ENCODE peak calls at places on chromosomes 16 and 17, in nine cellular contexts. One of them, this sample, is unnamed.

GRCh38 chr16:29991571-29991904 is 3.9 kb downstream of the HIRIP3 start:
- DNase-seq in activated CD4-positive, alpha-beta memory T cell treated with anti-CD3 and anti-CD28 coated beads for 36 hours: no peak
- DNase-seq in H54: no peak
- DNase-seq in DMS153: no peak
- DNase-seq in stimulated activated CD4-positive, alpha-beta T cell treated with anti-CD3 and anti-CD28 coated beads, Interleukin-2, amount 100 ng/mL, for 4 hours: no peak
- DNase-seq in heart left ventricle: no peak
- DNase-seq in ELR: no peak
- DNase-seq in NCI-H446: no peak
- DNase-seq in T-helper 2 cell treated with Interferon-gamma antibody and Interleukin-4, amounts not matched to agents 5 μg/mL and 100 μg/mL, for 36 hours: no peak
- DNase-seq in this sample: no peak

GRCh38 chr16:1156111-1156982 is 3.4 kb downstream of the CACNA1H start:
- DNase-seq in activated CD4-positive, alpha-beta memory T cell treated with anti-CD3 and anti-CD28 coated beads for 36 hours: no peak
- DNase-seq in H54: no peak
- DNase-seq in DMS153: no peak
- DNase-seq in stimulated activated CD4-positive, alpha-beta T cell treated with anti-CD3 and anti-CD28 coated beads, Interleukin-2, amount 100 ng/mL, for 4 hours: no peak
- DNase-seq in heart left ventricle: no peak
- DNase-seq in ELR: no peak
- DNase-seq in NCI-H446: no peak
- DNase-seq in T-helper 2 cell treated with Interferon-gamma antibody and Interleukin-4, amounts not matched to agents 5 μg/mL and 100 μg/mL, for 36 hours: no peak
- DNase-seq in this sample: no peak

GRCh38 chr17:47872019-47872650 is 21.2 kb upstream of the SP6 start:
- DNase-seq in activated CD4-positive, alpha-beta memory T cell treated with anti-CD3 and anti-CD28 coated beads for 36 hours: no peak
- DNase-seq in H54: no peak
- DNase-seq in DMS153: no peak
- DNase-seq in stimulated activated CD4-positive, alpha-beta T cell treated with anti-CD3 and anti-CD28 coated beads, Interleukin-2, amount 100 ng/mL, for 4 hours: no peak
- DNase-seq in heart left ventricle: peak
- DNase-seq in ELR: no peak
- DNase-seq in NCI-H446: no peak
- DNase-seq in T-helper 2 cell treated with Interferon-gamma antibody and Interleukin-4, amounts not matched to agents 5 μg/mL and 100 μg/mL, for 36 hours: no peak
- DNase-seq in this sample: no peak

GRCh38 chr17:51833045-51833444 is 325.5 kb downstream of the CA10 start:
- DNase-seq in activated CD4-positive, alpha-beta memory T cell treated with anti-CD3 and anti-CD28 coated beads for 36 hours: no peak
- DNase-seq in H54: no peak
- DNase-seq in DMS153: no peak
- DNase-seq in stimulated activated CD4-positive, alpha-beta T cell treated with anti-CD3 and anti-CD28 coated beads, Interleukin-2, amount 100 ng/mL, for 4 hours: no peak
- DNase-seq in heart left ventricle: no peak
- DNase-seq in ELR: no peak
- DNase-seq in NCI-H446: no peak
- DNase-seq in T-helper 2 cell treated with Interferon-gamma antibody and Interleukin-4, amounts not matched to agents 5 μg/mL and 100 μg/mL, for 36 hours: no peak
- DNase-seq in this sample: no peak

GRCh38 chr16:89197033-89197632 is 3.2 kb downstream of the SLC22A31 start:
- DNase-seq in activated CD4-positive, alpha-beta memory T cell treated with anti-CD3 and anti-CD28 coated beads for 36 hours: no peak
- DNase-seq in H54: no peak
- DNase-seq in DMS153: no peak
- DNase-seq in stimulated activated CD4-positive, alpha-beta T cell treated with anti-CD3 and anti-CD28 coated beads, Interleukin-2, amount 100 ng/mL, for 4 hours: no peak
- DNase-seq in heart left ventricle: peak
- DNase-seq in ELR: no peak
- DNase-seq in NCI-H446: no peak
- DNase-seq in T-helper 2 cell treated with Interferon-gamma antibody and Interleukin-4, amounts not matched to agents 5 μg/mL and 100 μg/mL, for 36 hours: no peak
- DNase-seq in this sample: no peak

GRCh38 chr16:79390481-79391051 is 210.0 kb downstream of the MAF start:
- DNase-seq in activated CD4-positive, alpha-beta memory T cell treated with anti-CD3 and anti-CD28 coated beads for 36 hours: no peak
- DNase-seq in H54: no peak
- DNase-seq in DMS153: no peak
- DNase-seq in stimulated activated CD4-positive, alpha-beta T cell treated with anti-CD3 and anti-CD28 coated beads, Interleukin-2, amount 100 ng/mL, for 4 hours: no peak
- DNase-seq in heart left ventricle: no peak
- DNase-seq in ELR: no peak
- DNase-seq in NCI-H446: no peak
- DNase-seq in T-helper 2 cell treated with Interferon-gamma antibody and Interleukin-4, amounts not matched to agents 5 μg/mL and 100 μg/mL, for 36 hours: no peak
- DNase-seq in this sample: no peak

GRCh38 chr17:12666718-12667117 is 1.0 kb downstream of the MYOCD start:
- DNase-seq in activated CD4-positive, alpha-beta memory T cell treated with anti-CD3 and anti-CD28 coated beads for 36 hours: no peak
- DNase-seq in H54: no peak
- DNase-seq in DMS153: no peak
- DNase-seq in stimulated activated CD4-positive, alpha-beta T cell treated with anti-CD3 and anti-CD28 coated beads, Interleukin-2, amount 100 ng/mL, for 4 hours: no peak
- DNase-seq in heart left ventricle: no peak
- DNase-seq in ELR: no peak
- DNase-seq in NCI-H446: no peak
- DNase-seq in T-helper 2 cell treated with Interferon-gamma antibody and Interleukin-4, amounts not matched to agents 5 μg/mL and 100 μg/mL, for 36 hours: no peak
- DNase-seq in this sample: no peak

GRCh38 chr16:69798466-69798865 is 36.3 kb downstream of the WWP2 start:
- DNase-seq in activated CD4-positive, alpha-beta memory T cell treated with anti-CD3 and anti-CD28 coated beads for 36 hours: no peak
- DNase-seq in H54: no peak
- DNase-seq in DMS153: no peak
- DNase-seq in stimulated activated CD4-positive, alpha-beta T cell treated with anti-CD3 and anti-CD28 coated beads, Interleukin-2, amount 100 ng/mL, for 4 hours: no peak
- DNase-seq in heart left ventricle: no peak
- DNase-seq in ELR: peak
- DNase-seq in NCI-H446: no peak
- DNase-seq in T-helper 2 cell treated with Interferon-gamma antibody and Interleukin-4, amounts not matched to agents 5 μg/mL and 100 μg/mL, for 36 hours: no peak
- DNase-seq in this sample: no peak

GRCh38 chr17:48835971-48836370 is 5.1 kb downstream of the CALCOCO2 start:
- DNase-seq in activated CD4-positive, alpha-beta memory T cell treated with anti-CD3 and anti-CD28 coated beads for 36 hours: peak
- DNase-seq in H54: no peak
- DNase-seq in DMS153: no peak
- DNase-seq in stimulated activated CD4-positive, alpha-beta T cell treated with anti-CD3 and anti-CD28 coated beads, Interleukin-2, amount 100 ng/mL, for 4 hours: no peak
- DNase-seq in heart left ventricle: no peak
- DNase-seq in ELR: no peak
- DNase-seq in NCI-H446: peak
- DNase-seq in T-helper 2 cell treated with Interferon-gamma antibody and Interleukin-4, amounts not matched to agents 5 μg/mL and 100 μg/mL, for 36 hours: no peak
- DNase-seq in this sample: no peak

GRCh38 chr16:3017806-3018506 is at the start of gene CLDN6:
- DNase-seq in activated CD4-positive, alpha-beta memory T cell treated with anti-CD3 and anti-CD28 coated beads for 36 hours: peak
- DNase-seq in H54: no peak
- DNase-seq in DMS153: no peak
- DNase-seq in stimulated activated CD4-positive, alpha-beta T cell treated with anti-CD3 and anti-CD28 coated beads, Interleukin-2, amount 100 ng/mL, for 4 hours: no peak
- DNase-seq in heart left ventricle: no peak
- DNase-seq in ELR: no peak
- DNase-seq in NCI-H446: no peak
- DNase-seq in T-helper 2 cell treated with Interferon-gamma antibody and Interleukin-4, amounts not matched to agents 5 μg/mL and 100 μg/mL, for 36 hours: no peak
- DNase-seq in this sample: no peak

GRCh38 chr17:34981538-34982241 is 1.4 kb downstream of the LIG3 start:
- DNase-seq in activated CD4-positive, alpha-beta memory T cell treated with anti-CD3 and anti-CD28 coated beads for 36 hours: no peak
- DNase-seq in H54: no peak
- DNase-seq in DMS153: peak
- DNase-seq in stimulated activated CD4-positive, alpha-beta T cell treated with anti-CD3 and anti-CD28 coated beads, Interleukin-2, amount 100 ng/mL, for 4 hours: no peak
- DNase-seq in heart left ventricle: no peak
- DNase-seq in ELR: peak
- DNase-seq in NCI-H446: peak
- DNase-seq in T-helper 2 cell treated with Interferon-gamma antibody and Interleukin-4, amounts not matched to agents 5 μg/mL and 100 μg/mL, for 36 hours: no peak
- DNase-seq in this sample: peak

GRCh38 chr17:50604470-50604869 is 30.2 kb upstream of the ABCC3 start:
- DNase-seq in activated CD4-positive, alpha-beta memory T cell treated with anti-CD3 and anti-CD28 coated beads for 36 hours: no peak
- DNase-seq in H54: no peak
- DNase-seq in DMS153: no peak
- DNase-seq in stimulated activated CD4-positive, alpha-beta T cell treated with anti-CD3 and anti-CD28 coated beads, Interleukin-2, amount 100 ng/mL, for 4 hours: no peak
- DNase-seq in heart left ventricle: peak
- DNase-seq in ELR: peak
- DNase-seq in NCI-H446: peak
- DNase-seq in T-helper 2 cell treated with Interferon-gamma antibody and Interleukin-4, amounts not matched to agents 5 μg/mL and 100 μg/mL, for 36 hours: no peak
- DNase-seq in this sample: no peak

GRCh38 chr17:77325826-77326581 is 185.2 kb downstream of the SEC14L1 start:
- DNase-seq in activated CD4-positive, alpha-beta memory T cell treated with anti-CD3 and anti-CD28 coated beads for 36 hours: peak
- DNase-seq in H54: no peak
- DNase-seq in DMS153: no peak
- DNase-seq in stimulated activated CD4-positive, alpha-beta T cell treated with anti-CD3 and anti-CD28 coated beads, Interleukin-2, amount 100 ng/mL, for 4 hours: no peak
- DNase-seq in heart left ventricle: peak
- DNase-seq in ELR: peak
- DNase-seq in NCI-H446: no peak
- DNase-seq in T-helper 2 cell treated with Interferon-gamma antibody and Interleukin-4, amounts not matched to agents 5 μg/mL and 100 μg/mL, for 36 hours: no peak
- DNase-seq in this sample: peak

GRCh38 chr16:70579648-70580630 is 56.3 kb downstream of the SF3B3 start:
- DNase-seq in activated CD4-positive, alpha-beta memory T cell treated with anti-CD3 and anti-CD28 coated beads for 36 hours: no peak
- DNase-seq in H54: no peak
- DNase-seq in DMS153: no peak
- DNase-seq in stimulated activated CD4-positive, alpha-beta T cell treated with anti-CD3 and anti-CD28 coated beads, Interleukin-2, amount 100 ng/mL, for 4 hours: no peak
- DNase-seq in heart left ventricle: peak
- DNase-seq in ELR: no peak
- DNase-seq in NCI-H446: no peak
- DNase-seq in T-helper 2 cell treated with Interferon-gamma antibody and Interleukin-4, amounts not matched to agents 5 μg/mL and 100 μg/mL, for 36 hours: no peak
- DNase-seq in this sample: no peak

GRCh38 chr16:27315333-27316037 is 1.7 kb downstream of the IL4R start:
- DNase-seq in activated CD4-positive, alpha-beta memory T cell treated with anti-CD3 and anti-CD28 coated beads for 36 hours: peak
- DNase-seq in H54: peak
- DNase-seq in DMS153: no peak
- DNase-seq in stimulated activated CD4-positive, alpha-beta T cell treated with anti-CD3 and anti-CD28 coated beads, Interleukin-2, amount 100 ng/mL, for 4 hours: no peak
- DNase-seq in heart left ventricle: peak
- DNase-seq in ELR: peak
- DNase-seq in NCI-H446: no peak
- DNase-seq in T-helper 2 cell treated with Interferon-gamma antibody and Interleukin-4, amounts not matched to agents 5 μg/mL and 100 μg/mL, for 36 hours: peak
- DNase-seq in this sample: peak

GRCh38 chr17:81582769-81583168 is 30.6 kb upstream of the FAAP100 start:
- DNase-seq in activated CD4-positive, alpha-beta memory T cell treated with anti-CD3 and anti-CD28 coated beads for 36 hours: no peak
- DNase-seq in H54: no peak
- DNase-seq in DMS153: no peak
- DNase-seq in stimulated activated CD4-positive, alpha-beta T cell treated with anti-CD3 and anti-CD28 coated beads, Interleukin-2, amount 100 ng/mL, for 4 hours: no peak
- DNase-seq in heart left ventricle: no peak
- DNase-seq in ELR: no peak
- DNase-seq in NCI-H446: no peak
- DNase-seq in T-helper 2 cell treated with Interferon-gamma antibody and Interleukin-4, amounts not matched to agents 5 μg/mL and 100 μg/mL, for 36 hours: no peak
- DNase-seq in this sample: no peak

GRCh38 chr17:12388206-12388605 is 277.5 kb upstream of the MYOCD start:
- DNase-seq in activated CD4-positive, alpha-beta memory T cell treated with anti-CD3 and anti-CD28 coated beads for 36 hours: no peak
- DNase-seq in H54: no peak
- DNase-seq in DMS153: no peak
- DNase-seq in stimulated activated CD4-positive, alpha-beta T cell treated with anti-CD3 and anti-CD28 coated beads, Interleukin-2, amount 100 ng/mL, for 4 hours: no peak
- DNase-seq in heart left ventricle: no peak
- DNase-seq in ELR: peak
- DNase-seq in NCI-H446: no peak
- DNase-seq in T-helper 2 cell treated with Interferon-gamma antibody and Interleukin-4, amounts not matched to agents 5 μg/mL and 100 μg/mL, for 36 hours: no peak
- DNase-seq in this sample: peak

GRCh38 chr16:12111223-12111622 is 134.7 kb downstream of the SNX29 start:
- DNase-seq in activated CD4-positive, alpha-beta memory T cell treated with anti-CD3 and anti-CD28 coated beads for 36 hours: no peak
- DNase-seq in H54: no peak
- DNase-seq in DMS153: no peak
- DNase-seq in stimulated activated CD4-positive, alpha-beta T cell treated with anti-CD3 and anti-CD28 coated beads, Interleukin-2, amount 100 ng/mL, for 4 hours: no peak
- DNase-seq in heart left ventricle: no peak
- DNase-seq in ELR: no peak
- DNase-seq in NCI-H446: no peak
- DNase-seq in T-helper 2 cell treated with Interferon-gamma antibody and Interleukin-4, amounts not matched to agents 5 μg/mL and 100 μg/mL, for 36 hours: no peak
- DNase-seq in this sample: no peak

GRCh38 chr16:23207485-23207884 is 24.9 kb downstream of the SCNN1G start:
- DNase-seq in activated CD4-positive, alpha-beta memory T cell treated with anti-CD3 and anti-CD28 coated beads for 36 hours: no peak
- DNase-seq in H54: no peak
- DNase-seq in DMS153: peak
- DNase-seq in stimulated activated CD4-positive, alpha-beta T cell treated with anti-CD3 and anti-CD28 coated beads, Interleukin-2, amount 100 ng/mL, for 4 hours: no peak
- DNase-seq in heart left ventricle: no peak
- DNase-seq in ELR: no peak
- DNase-seq in NCI-H446: no peak
- DNase-seq in T-helper 2 cell treated with Interferon-gamma antibody and Interleukin-4, amounts not matched to agents 5 μg/mL and 100 μg/mL, for 36 hours: no peak
- DNase-seq in this sample: no peak

GRCh38 chr17:76275382-76276068 is 10.4 kb downstream of the UBALD2 start:
- DNase-seq in activated CD4-positive, alpha-beta memory T cell treated with anti-CD3 and anti-CD28 coated beads for 36 hours: no peak
- DNase-seq in H54: no peak
- DNase-seq in DMS153: no peak
- DNase-seq in stimulated activated CD4-positive, alpha-beta T cell treated with anti-CD3 and anti-CD28 coated beads, Interleukin-2, amount 100 ng/mL, for 4 hours: no peak
- DNase-seq in heart left ventricle: no peak
- DNase-seq in ELR: no peak
- DNase-seq in NCI-H446: no peak
- DNase-seq in T-helper 2 cell treated with Interferon-gamma antibody and Interleukin-4, amounts not matched to agents 5 μg/mL and 100 μg/mL, for 36 hours: no peak
- DNase-seq in this sample: no peak

GRCh38 chr17:12024332-12024731 is 3.7 kb downstream of the MAP2K4 start:
- DNase-seq in activated CD4-positive, alpha-beta memory T cell treated with anti-CD3 and anti-CD28 coated beads for 36 hours: no peak
- DNase-seq in H54: peak
- DNase-seq in DMS153: no peak
- DNase-seq in stimulated activated CD4-positive, alpha-beta T cell treated with anti-CD3 and anti-CD28 coated beads, Interleukin-2, amount 100 ng/mL, for 4 hours: no peak
- DNase-seq in heart left ventricle: no peak
- DNase-seq in ELR: peak
- DNase-seq in NCI-H446: no peak
- DNase-seq in T-helper 2 cell treated with Interferon-gamma antibody and Interleukin-4, amounts not matched to agents 5 μg/mL and 100 μg/mL, for 36 hours: no peak
- DNase-seq in this sample: peak

GRCh38 chr16:46895399-46896313 is 11.5 kb downstream of the GPT2 start:
- DNase-seq in activated CD4-positive, alpha-beta memory T cell treated with anti-CD3 and anti-CD28 coated beads for 36 hours: no peak
- DNase-seq in H54: no peak
- DNase-seq in DMS153: peak
- DNase-seq in stimulated activated CD4-positive, alpha-beta T cell treated with anti-CD3 and anti-CD28 coated beads, Interleukin-2, amount 100 ng/mL, for 4 hours: no peak
- DNase-seq in heart left ventricle: no peak
- DNase-seq in ELR: no peak
- DNase-seq in NCI-H446: no peak
- DNase-seq in T-helper 2 cell treated with Interferon-gamma antibody and Interleukin-4, amounts not matched to agents 5 μg/mL and 100 μg/mL, for 36 hours: no peak
- DNase-seq in this sample: no peak

GRCh38 chr17:78915872-78916632 is 9.1 kb downstream of the TIMP2 start:
- DNase-seq in activated CD4-positive, alpha-beta memory T cell treated with anti-CD3 and anti-CD28 coated beads for 36 hours: no peak
- DNase-seq in H54: peak
- DNase-seq in DMS153: no peak
- DNase-seq in stimulated activated CD4-positive, alpha-beta T cell treated with anti-CD3 and anti-CD28 coated beads, Interleukin-2, amount 100 ng/mL, for 4 hours: no peak
- DNase-seq in heart left ventricle: no peak
- DNase-seq in ELR: peak
- DNase-seq in NCI-H446: no peak
- DNase-seq in T-helper 2 cell treated with Interferon-gamma antibody and Interleukin-4, amounts not matched to agents 5 μg/mL and 100 μg/mL, for 36 hours: no peak
- DNase-seq in this sample: peak

GRCh38 chr16:86895609-86896008 is 317.3 kb downstream of the FOXL1 start:
- DNase-seq in activated CD4-positive, alpha-beta memory T cell treated with anti-CD3 and anti-CD28 coated beads for 36 hours: no peak
- DNase-seq in H54: no peak
- DNase-seq in DMS153: no peak
- DNase-seq in stimulated activated CD4-positive, alpha-beta T cell treated with anti-CD3 and anti-CD28 coated beads, Interleukin-2, amount 100 ng/mL, for 4 hours: no peak
- DNase-seq in heart left ventricle: no peak
- DNase-seq in ELR: no peak
- DNase-seq in NCI-H446: no peak
- DNase-seq in T-helper 2 cell treated with Interferon-gamma antibody and Interleukin-4, amounts not matched to agents 5 μg/mL and 100 μg/mL, for 36 hours: no peak
- DNase-seq in this sample: no peak

GRCh38 chr17:284676-285355 is 67.8 kb downstream of the RPH3AL start:
- DNase-seq in activated CD4-positive, alpha-beta memory T cell treated with anti-CD3 and anti-CD28 coated beads for 36 hours: no peak
- DNase-seq in H54: no peak
- DNase-seq in DMS153: no peak
- DNase-seq in stimulated activated CD4-positive, alpha-beta T cell treated with anti-CD3 and anti-CD28 coated beads, Interleukin-2, amount 100 ng/mL, for 4 hours: no peak
- DNase-seq in heart left ventricle: peak
- DNase-seq in ELR: no peak
- DNase-seq in NCI-H446: no peak
- DNase-seq in T-helper 2 cell treated with Interferon-gamma antibody and Interleukin-4, amounts not matched to agents 5 μg/mL and 100 μg/mL, for 36 hours: no peak
- DNase-seq in this sample: no peak

GRCh38 chr17:66431910-66432309 is 129.5 kb downstream of the PRKCA start:
- DNase-seq in activated CD4-positive, alpha-beta memory T cell treated with anti-CD3 and anti-CD28 coated beads for 36 hours: no peak
- DNase-seq in H54: peak
- DNase-seq in DMS153: no peak
- DNase-seq in stimulated activated CD4-positive, alpha-beta T cell treated with anti-CD3 and anti-CD28 coated beads, Interleukin-2, amount 100 ng/mL, for 4 hours: no peak
- DNase-seq in heart left ventricle: no peak
- DNase-seq in ELR: peak
- DNase-seq in NCI-H446: peak
- DNase-seq in T-helper 2 cell treated with Interferon-gamma antibody and Interleukin-4, amounts not matched to agents 5 μg/mL and 100 μg/mL, for 36 hours: no peak
- DNase-seq in this sample: peak

GRCh38 chr17:7191571-7192270 is 12.6 kb upstream of the ASGR1 start:
- DNase-seq in activated CD4-positive, alpha-beta memory T cell treated with anti-CD3 and anti-CD28 coated beads for 36 hours: peak
- DNase-seq in H54: peak
- DNase-seq in DMS153: no peak
- DNase-seq in stimulated activated CD4-positive, alpha-beta T cell treated with anti-CD3 and anti-CD28 coated beads, Interleukin-2, amount 100 ng/mL, for 4 hours: no peak
- DNase-seq in heart left ventricle: no peak
- DNase-seq in ELR: peak
- DNase-seq in NCI-H446: peak
- DNase-seq in T-helper 2 cell treated with Interferon-gamma antibody and Interleukin-4, amounts not matched to agents 5 μg/mL and 100 μg/mL, for 36 hours: no peak
- DNase-seq in this sample: peak

GRCh38 chr17:45841883-45842525 is 2.7 kb upstream of the SPPL2C start:
- DNase-seq in activated CD4-positive, alpha-beta memory T cell treated with anti-CD3 and anti-CD28 coated beads for 36 hours: no peak
- DNase-seq in H54: no peak
- DNase-seq in DMS153: peak
- DNase-seq in stimulated activated CD4-positive, alpha-beta T cell treated with anti-CD3 and anti-CD28 coated beads, Interleukin-2, amount 100 ng/mL, for 4 hours: no peak
- DNase-seq in heart left ventricle: no peak
- DNase-seq in ELR: peak
- DNase-seq in NCI-H446: peak
- DNase-seq in T-helper 2 cell treated with Interferon-gamma antibody and Interleukin-4, amounts not matched to agents 5 μg/mL and 100 μg/mL, for 36 hours: no peak
- DNase-seq in this sample: peak

GRCh38 chr16:4077083-4077714 is 39.0 kb downstream of the ADCY9 start:
- DNase-seq in activated CD4-positive, alpha-beta memory T cell treated with anti-CD3 and anti-CD28 coated beads for 36 hours: peak
- DNase-seq in H54: no peak
- DNase-seq in DMS153: no peak
- DNase-seq in stimulated activated CD4-positive, alpha-beta T cell treated with anti-CD3 and anti-CD28 coated beads, Interleukin-2, amount 100 ng/mL, for 4 hours: no peak
- DNase-seq in heart left ventricle: no peak
- DNase-seq in ELR: no peak
- DNase-seq in NCI-H446: no peak
- DNase-seq in T-helper 2 cell treated with Interferon-gamma antibody and Interleukin-4, amounts not matched to agents 5 μg/mL and 100 μg/mL, for 36 hours: no peak
- DNase-seq in this sample: no peak

GRCh38 chr16:51392651-51393187 is 241.6 kb upstream of the SALL1 start:
- DNase-seq in activated CD4-positive, alpha-beta memory T cell treated with anti-CD3 and anti-CD28 coated beads for 36 hours: no peak
- DNase-seq in H54: no peak
- DNase-seq in DMS153: no peak
- DNase-seq in stimulated activated CD4-positive, alpha-beta T cell treated with anti-CD3 and anti-CD28 coated beads, Interleukin-2, amount 100 ng/mL, for 4 hours: no peak
- DNase-seq in heart left ventricle: no peak
- DNase-seq in ELR: peak
- DNase-seq in NCI-H446: no peak
- DNase-seq in T-helper 2 cell treated with Interferon-gamma antibody and Interleukin-4, amounts not matched to agents 5 μg/mL and 100 μg/mL, for 36 hours: no peak
- DNase-seq in this sample: peak

This sample was measured in M059J.